ENCODE peak calls at places on chromosome 10, in eight cellular contexts. G is fibroblast of pulmonary artery; I is AG08396; A is occipital lobe; M is SHP77 treated with DMSO at 0.1 percent for 48 hours; V is HFFc6; S is neural crest cell; B is activated CD8-positive, alpha-beta memory T cell treated with anti-CD3 and anti-CD28 coated beads for 48 hours. J is an unnamed sample.
A peak's percentile ranks its signal among the peaks of the same experiment; 100 is the strongest.

GRCh38 chr10:121722665-121723064 is 124.4 kb upstream of the FGFR2 start:
- DNase-seq in G (no peak), A (no peak), I (no peak), V (peak; percentile 41), M (no peak), B (no peak), S (no peak), J (no peak)

GRCh38 chr10:96271017-96271815 is at the start of gene BLNK:
- DNase-seq in G (peak; percentile 2), V (peak; percentile 2), S (no peak), A (no peak), I (peak; percentile 31), B (no peak), M (no peak), J (peak; percentile 35)

GRCh38 chr10:126734957-126735356 is 64.5 kb upstream of the C10orf90 start:
- DNase-seq in M (no peak), B (no peak), A (no peak), V (no peak), G (no peak), I (no peak), S (no peak), J (no peak)

GRCh38 chr10:100878291-100878910 is 34.4 kb upstream of the SLF2 start:
- DNase-seq in G (peak; percentile 83), M (peak; percentile 9), I (peak; percentile 82), S (peak; percentile 63), A (peak; percentile 26), V (peak; percentile 71), B (no peak), J (no peak)

GRCh38 chr10:103560886-103561285 is 67.4 kb downstream of the NEURL1 start:
- DNase-seq in B (no peak), A (no peak), I (no peak), G (no peak), S (no peak), V (no peak), M (no peak), J (no peak)

GRCh38 chr10:104297697-104298660 is 29.0 kb downstream of the GSTO2 start:
- DNase-seq in S (peak; percentile 37), V (peak; percentile 39), A (no peak), G (peak; percentile 59), I (no peak), M (no peak), B (no peak), J (no peak)

GRCh38 chr10:113433711-113434110 is 119.1 kb upstream of the HABP2 start:
- DNase-seq in A (no peak), S (no peak), G (no peak), M (no peak), I (no peak), B (no peak), V (no peak), J (no peak)

GRCh38 chr10:123522702-123523312 is 143.3 kb upstream of the GPR26 start:
- DNase-seq in S (no peak), M (no peak), G (no peak), V (no peak), A (no peak), I (no peak), B (no peak), J (no peak)

GRCh38 chr10:28480566-28480965 is 52.4 kb upstream of the WAC start:
- DNase-seq in V (no peak), M (no peak), B (no peak), A (no peak), G (no peak), I (no peak), S (no peak), J (no peak)